ENCODE peak calls at places on chromosomes 12 and 14, in seven cellular contexts. One of them, this sample, is unnamed.

GRCh38 chr14:56131865-56132830 is 13.9 kb downstream of the PELI2 start:
- DNase-seq in cardiac muscle cell: no peak
- DNase-seq in substantia nigra: no peak
- DNase-seq in left ventricle myocardium inferior: no peak
- DNase-seq in right lobe of liver: no peak
- DNase-seq in colonic mucosa: no peak
- DNase-seq in uterus: no peak
- DNase-seq in this sample: no peak

GRCh38 chr12:23533295-23533694 is 416.2 kb downstream of the SOX5 start:
- DNase-seq in cardiac muscle cell: no peak
- DNase-seq in right lobe of liver: no peak
- DNase-seq in left ventricle myocardium inferior: no peak
- DNase-seq in uterus: no peak
- DNase-seq in colonic mucosa: no peak
- DNase-seq in substantia nigra: no peak
- DNase-seq in this sample: no peak

GRCh38 chr12:54549774-54550451 is 512 bp downstream of the PDE1B start:
- DNase-seq in cardiac muscle cell: peak; percentile 9
- DNase-seq in left ventricle myocardium inferior: no peak
- DNase-seq in substantia nigra: no peak
- DNase-seq in right lobe of liver: no peak
- DNase-seq in uterus: no peak
- DNase-seq in colonic mucosa: no peak
- DNase-seq in this sample: no peak

GRCh38 chr12:76470028-76470939 is 89.3 kb downstream of the OSBPL8 start:
- DNase-seq in left ventricle myocardium inferior: no peak
- DNase-seq in uterus: no peak
- DNase-seq in cardiac muscle cell: peak; percentile 83
- DNase-seq in right lobe of liver: no peak
- DNase-seq in substantia nigra: no peak
- DNase-seq in colonic mucosa: no peak
- DNase-seq in this sample: peak; percentile 51

GRCh38 chr14:56117765-56118610 is at the start of gene PELI2:
- DNase-seq in colonic mucosa: peak; percentile 67
- DNase-seq in cardiac muscle cell: peak; percentile 89
- DNase-seq in right lobe of liver: peak; percentile 77
- DNase-seq in left ventricle myocardium inferior: peak; percentile 80
- DNase-seq in substantia nigra: peak; percentile 70
- DNase-seq in uterus: peak; percentile 81
- DNase-seq in this sample: peak; percentile 54

GRCh38 chr12:69070319-69071090 is 137.5 kb upstream of the CPM start:
- DNase-seq in substantia nigra: peak; percentile 26
- DNase-seq in colonic mucosa: peak; percentile 83
- DNase-seq in cardiac muscle cell: peak; percentile 81
- DNase-seq in right lobe of liver: peak; percentile 34
- DNase-seq in left ventricle myocardium inferior: peak; percentile 26
- DNase-seq in uterus: peak; percentile 29
- DNase-seq in this sample: peak; percentile 32

GRCh38 chr12:115897718-115898117 is 379.8 kb downstream of the MED13L start:
- DNase-seq in cardiac muscle cell: no peak
- DNase-seq in left ventricle myocardium inferior: no peak
- DNase-seq in right lobe of liver: no peak
- DNase-seq in substantia nigra: no peak
- DNase-seq in uterus: no peak
- DNase-seq in colonic mucosa: no peak
- DNase-seq in this sample: no peak

GRCh38 chr12:9135903-9136310 is 20.2 kb upstream of the A2M start:
- DNase-seq in right lobe of liver: no peak
- DNase-seq in uterus: no peak
- DNase-seq in left ventricle myocardium inferior: no peak
- DNase-seq in cardiac muscle cell: no peak
- DNase-seq in colonic mucosa: no peak
- DNase-seq in substantia nigra: no peak
- DNase-seq in this sample: no peak

GRCh38 chr14:69794791-69795190 is 2.2 kb downstream of the SLC10A1 start:
- DNase-seq in right lobe of liver: no peak
- DNase-seq in uterus: no peak
- DNase-seq in colonic mucosa: no peak
- DNase-seq in left ventricle myocardium inferior: no peak
- DNase-seq in cardiac muscle cell: no peak
- DNase-seq in substantia nigra: no peak
- DNase-seq in this sample: no peak
- H3K27ac ChIP-seq in right lobe of liver: peak overlapping the region; percentile 62
- H3K27ac ChIP-seq in uterus: no peak overlapping the region
- H3K27ac ChIP-seq in colonic mucosa: no peak overlapping the region
- H3K27ac ChIP-seq in left ventricle myocardium inferior: no peak overlapping the region
- H3K27ac ChIP-seq in cardiac muscle cell: no peak overlapping the region
- H3K27ac ChIP-seq in substantia nigra: no peak overlapping the region
- H3K27ac ChIP-seq in this sample: no peak overlapping the region

DNA sequence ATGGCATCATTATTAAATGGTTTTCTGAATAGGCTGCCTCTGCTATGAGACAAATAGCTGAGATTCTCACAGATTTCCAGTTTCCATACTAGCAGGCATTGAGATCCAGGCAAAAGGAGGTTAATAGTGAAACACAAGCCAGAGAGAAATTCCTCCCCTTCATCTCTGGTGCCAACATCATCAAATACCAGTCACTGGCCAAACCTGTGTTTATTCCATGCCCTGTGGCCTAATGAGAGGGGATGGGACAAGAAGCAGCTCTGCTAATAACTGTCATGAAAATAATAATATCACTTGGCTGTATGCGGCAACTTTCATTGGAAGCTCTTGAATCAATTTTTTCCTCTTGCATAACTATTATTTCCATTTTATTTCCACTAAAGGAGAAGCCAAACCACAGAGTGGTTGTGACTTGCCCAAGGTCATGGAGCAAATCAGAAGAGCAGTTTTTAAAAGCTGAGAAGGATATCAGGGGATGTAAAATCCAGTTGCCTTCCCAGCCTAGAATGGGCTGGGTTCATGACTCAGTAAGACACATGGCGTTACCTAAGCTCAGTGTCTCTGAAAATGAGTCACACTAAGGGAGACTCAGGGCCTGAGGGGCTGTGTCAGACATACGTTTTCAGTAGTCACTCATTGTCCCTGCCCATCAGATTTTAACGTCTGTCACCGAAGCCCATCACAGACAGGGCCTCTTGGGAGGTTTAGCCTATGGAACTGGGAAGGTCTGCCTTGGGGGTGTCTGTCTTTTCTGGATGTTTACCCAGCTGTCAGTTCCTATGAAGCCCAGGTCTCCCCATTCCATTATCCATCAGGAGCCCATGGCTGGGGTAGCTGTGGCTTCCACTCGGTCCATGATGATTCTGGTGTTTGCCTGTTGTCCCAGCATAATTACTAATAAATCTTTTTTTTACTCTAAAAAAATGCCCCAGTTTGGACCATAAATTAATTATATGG is 208.8 kb upstream of the EEA1 start:
- DNase-seq in uterus: no peak
- DNase-seq in substantia nigra: no peak
- DNase-seq in right lobe of liver: no peak
- DNase-seq in left ventricle myocardium inferior: no peak
- DNase-seq in cardiac muscle cell: peak; percentile 54
- DNase-seq in colonic mucosa: no peak
- DNase-seq in this sample: no peak
- H3K27ac ChIP-seq in uterus: no peak overlapping the region
- H3K27ac ChIP-seq in substantia nigra: no peak overlapping the region
- H3K27ac ChIP-seq in right lobe of liver: peak overlapping the region; percentile 95
- H3K27ac ChIP-seq in left ventricle myocardium inferior: peak overlapping the region; percentile 16
- H3K27ac ChIP-seq in cardiac muscle cell: no peak overlapping the region
- H3K27ac ChIP-seq in colonic mucosa: no peak overlapping the region
- H3K27ac ChIP-seq in this sample: no peak overlapping the region

DNA sequence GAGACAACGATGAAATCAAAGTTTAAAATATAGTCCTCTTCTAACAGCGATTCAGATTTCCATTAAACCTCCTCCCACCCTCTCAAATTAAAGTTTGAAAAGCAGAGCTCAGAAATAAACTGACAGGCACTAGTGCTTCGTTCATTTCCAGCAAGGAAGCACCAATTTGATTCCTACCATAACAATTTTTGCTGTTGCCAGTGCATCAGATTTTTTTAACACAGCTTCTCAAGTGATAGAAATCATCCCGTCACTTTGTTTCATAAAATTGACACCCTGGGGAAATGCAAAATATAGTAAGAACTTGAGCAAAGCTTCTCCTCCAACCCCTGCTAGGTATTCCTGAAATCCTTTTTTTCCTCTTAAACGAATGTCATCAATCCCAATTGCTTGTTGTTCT is 332.0 kb downstream of the FOXG1 start:
- DNase-seq in colonic mucosa: no peak
- DNase-seq in left ventricle myocardium inferior: no peak
- DNase-seq in right lobe of liver: no peak
- DNase-seq in substantia nigra: no peak
- DNase-seq in uterus: no peak
- DNase-seq in cardiac muscle cell: no peak
- DNase-seq in this sample: no peak
- H3K27ac ChIP-seq in colonic mucosa: no peak overlapping the region
- H3K27ac ChIP-seq in left ventricle myocardium inferior: no peak overlapping the region
- H3K27ac ChIP-seq in right lobe of liver: no peak overlapping the region
- H3K27ac ChIP-seq in substantia nigra: no peak overlapping the region
- H3K27ac ChIP-seq in uterus: no peak overlapping the region
- H3K27ac ChIP-seq in cardiac muscle cell: no peak overlapping the region
- H3K27ac ChIP-seq in this sample: no peak overlapping the region

DNA sequence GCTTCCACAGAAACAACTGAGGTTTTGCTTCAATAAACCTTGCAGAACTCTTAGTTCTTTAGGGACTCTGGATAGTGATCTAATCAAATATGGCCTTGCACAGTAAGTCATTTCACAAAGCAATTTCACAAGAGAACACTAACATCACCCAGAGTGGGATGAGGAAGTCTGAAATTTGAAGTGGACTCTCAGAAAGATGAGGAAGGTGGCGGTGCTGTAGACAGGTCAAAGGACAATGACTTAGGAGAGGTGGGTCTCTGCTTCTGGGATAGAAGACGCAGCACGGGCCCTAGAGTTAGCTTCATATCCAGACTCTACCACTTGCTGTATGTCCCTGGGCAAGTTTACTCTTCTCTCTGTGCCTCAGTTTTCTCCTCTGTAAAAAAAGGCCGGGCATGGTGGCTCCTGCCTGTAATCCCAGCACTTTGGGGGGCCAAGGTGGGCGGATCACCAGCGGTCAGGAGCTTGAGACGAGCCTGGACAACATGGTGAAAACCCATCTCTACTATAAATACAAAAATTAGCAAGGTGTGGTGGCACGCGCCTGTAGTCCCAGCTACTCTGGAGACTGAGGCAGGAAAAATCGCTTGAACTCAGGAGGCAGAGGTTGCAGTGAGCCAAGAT is 18.9 kb downstream of the FOS start:
- DNase-seq in left ventricle myocardium inferior: no peak
- DNase-seq in cardiac muscle cell: no peak
- DNase-seq in colonic mucosa: no peak
- DNase-seq in uterus: no peak
- DNase-seq in right lobe of liver: no peak
- DNase-seq in substantia nigra: no peak
- DNase-seq in this sample: no peak
- H3K27ac ChIP-seq in left ventricle myocardium inferior: peak overlapping the region; percentile 91
- H3K27ac ChIP-seq in cardiac muscle cell: no peak overlapping the region
- H3K27ac ChIP-seq in colonic mucosa: no peak overlapping the region
- H3K27ac ChIP-seq in uterus: no peak overlapping the region
- H3K27ac ChIP-seq in right lobe of liver: peak overlapping the region; percentile 21
- H3K27ac ChIP-seq in substantia nigra: peak overlapping the region; percentile 42
- H3K27ac ChIP-seq in this sample: no peak overlapping the region

GRCh38 chr12:14843425-14843887 is at the start of gene ART4:
- DNase-seq in right lobe of liver: peak; percentile 85
- DNase-seq in colonic mucosa: no peak
- DNase-seq in uterus: no peak
- DNase-seq in substantia nigra: no peak
- DNase-seq in left ventricle myocardium inferior: peak; percentile 55
- DNase-seq in cardiac muscle cell: peak; percentile 73
- DNase-seq in this sample: no peak

GRCh38 chr12:14846878-14847580 is 3.7 kb upstream of the ART4 start:
- DNase-seq in uterus: no peak
- DNase-seq in cardiac muscle cell: peak; percentile 50
- DNase-seq in substantia nigra: no peak
- DNase-seq in right lobe of liver: no peak
- DNase-seq in left ventricle myocardium inferior: no peak
- DNase-seq in colonic mucosa: no peak
- DNase-seq in this sample: no peak

GRCh38 chr12:14849664-14850063 is 6.3 kb upstream of the ART4 start:
- DNase-seq in left ventricle myocardium inferior: no peak
- DNase-seq in colonic mucosa: no peak
- DNase-seq in cardiac muscle cell: peak; percentile 79
- DNase-seq in right lobe of liver: no peak
- DNase-seq in uterus: peak; percentile 38
- DNase-seq in substantia nigra: no peak
- DNase-seq in this sample: no peak

GRCh38 chr12:14845350-14845750 is 2.0 kb upstream of the ART4 start:
- DNase-seq in left ventricle myocardium inferior: no peak
- DNase-seq in uterus: peak; percentile 69
- DNase-seq in substantia nigra: no peak
- DNase-seq in right lobe of liver: no peak
- DNase-seq in colonic mucosa: peak; percentile 68
- DNase-seq in cardiac muscle cell: peak; percentile 80
- DNase-seq in this sample: peak; percentile 48

GRCh38 chr12:14846042-14846587 is 2.8 kb upstream of the ART4 start:
- DNase-seq in colonic mucosa: no peak
- DNase-seq in right lobe of liver: no peak
- DNase-seq in substantia nigra: no peak
- DNase-seq in left ventricle myocardium inferior: no peak
- DNase-seq in cardiac muscle cell: peak; percentile 78
- DNase-seq in uterus: no peak
- DNase-seq in this sample: no peak
- H3K27ac ChIP-seq in colonic mucosa: no peak overlapping the region
- H3K27ac ChIP-seq in right lobe of liver: no peak overlapping the region
- H3K27ac ChIP-seq in substantia nigra: no peak overlapping the region
- H3K27ac ChIP-seq in left ventricle myocardium inferior: peak overlapping the region; percentile 85
- H3K27ac ChIP-seq in cardiac muscle cell: no peak overlapping the region
- H3K27ac ChIP-seq in uterus: peak overlapping the region; percentile 73
- H3K27ac ChIP-seq in this sample: no peak overlapping the region

GRCh38 chr14:104728631-104729030 is 4.6 kb downstream of the ADSS1 start:
- DNase-seq in colonic mucosa: no peak
- DNase-seq in left ventricle myocardium inferior: no peak
- DNase-seq in uterus: no peak
- DNase-seq in substantia nigra: no peak
- DNase-seq in cardiac muscle cell: no peak
- DNase-seq in right lobe of liver: no peak
- DNase-seq in this sample: no peak
- H3K27ac ChIP-seq in colonic mucosa: no peak overlapping the region
- H3K27ac ChIP-seq in left ventricle myocardium inferior: peak overlapping the region; percentile 92
- H3K27ac ChIP-seq in uterus: no peak overlapping the region
- H3K27ac ChIP-seq in substantia nigra: no peak overlapping the region
- H3K27ac ChIP-seq in cardiac muscle cell: no peak overlapping the region
- H3K27ac ChIP-seq in right lobe of liver: no peak overlapping the region
- H3K27ac ChIP-seq in this sample: no peak overlapping the region

This sample was measured in AG04450.